ENCODE peak calls at places on chromosomes 2 and 18, in seven cellular contexts. One of them, this sample, is unnamed. For H3K27me3, the result is how much of the 10 kb centered on the place peaks cover.

GRCh38 chr2:95087379-95087778 is 34.2 kb downstream of the MRPS5 start:
- DNase-seq in lower lobe of right lung: no peak
- DNase-seq in naive thymus-derived CD4-positive, alpha-beta T cell: no peak
- DNase-seq in astrocyte: no peak
- DNase-seq in Peyer's patch: no peak
- DNase-seq in mesendoderm: peak
- DNase-seq in effector memory CD4-positive, alpha-beta T cell: no peak
- DNase-seq in this sample: no peak

GRCh38 chr2:227267406-227268115 is 57.5 kb upstream of the MFF start:
- DNase-seq in lower lobe of right lung: no peak
- DNase-seq in naive thymus-derived CD4-positive, alpha-beta T cell: no peak
- DNase-seq in astrocyte: no peak
- DNase-seq in Peyer's patch: no peak
- DNase-seq in mesendoderm: no peak
- DNase-seq in effector memory CD4-positive, alpha-beta T cell: no peak
- DNase-seq in this sample: no peak

GRCh38 chr18:22422909-22423548 is 5.3 kb upstream of the CTAGE1 start:
- DNase-seq in lower lobe of right lung: peak
- DNase-seq in naive thymus-derived CD4-positive, alpha-beta T cell: no peak
- DNase-seq in astrocyte: peak
- DNase-seq in Peyer's patch: no peak
- DNase-seq in mesendoderm: no peak
- DNase-seq in effector memory CD4-positive, alpha-beta T cell: no peak
- DNase-seq in this sample: no peak

GRCh38 chr2:88613921-88614320 is 13.3 kb downstream of the EIF2AK3 start:
- DNase-seq in lower lobe of right lung: no peak
- DNase-seq in naive thymus-derived CD4-positive, alpha-beta T cell: no peak
- DNase-seq in astrocyte: no peak
- DNase-seq in Peyer's patch: no peak
- DNase-seq in mesendoderm: no peak
- DNase-seq in effector memory CD4-positive, alpha-beta T cell: no peak
- DNase-seq in this sample: no peak

GRCh38 chr2:39511219-39511785 is 74.2 kb upstream of the MAP4K3 start:
- DNase-seq in lower lobe of right lung: no peak
- DNase-seq in naive thymus-derived CD4-positive, alpha-beta T cell: no peak
- DNase-seq in astrocyte: no peak
- DNase-seq in Peyer's patch: no peak
- DNase-seq in mesendoderm: no peak
- DNase-seq in effector memory CD4-positive, alpha-beta T cell: no peak
- DNase-seq in this sample: no peak

GRCh38 chr18:74645717-74646116 is 48.0 kb downstream of the ZNF407 start:
- DNase-seq in lower lobe of right lung: no peak
- DNase-seq in naive thymus-derived CD4-positive, alpha-beta T cell: no peak
- DNase-seq in astrocyte: peak
- DNase-seq in Peyer's patch: no peak
- DNase-seq in mesendoderm: no peak
- DNase-seq in effector memory CD4-positive, alpha-beta T cell: no peak
- DNase-seq in this sample: no peak

GRCh38 chr18:23933407-23933806 is 81.1 kb upstream of the TTC39C start:
- DNase-seq in lower lobe of right lung: no peak
- DNase-seq in naive thymus-derived CD4-positive, alpha-beta T cell: no peak
- DNase-seq in astrocyte: peak
- DNase-seq in Peyer's patch: no peak
- DNase-seq in mesendoderm: no peak
- DNase-seq in effector memory CD4-positive, alpha-beta T cell: no peak
- DNase-seq in this sample: no peak

GRCh38 chr2:20350105-20350712 is 435 bp downstream of the PUM2 start:
- DNase-seq in lower lobe of right lung: peak
- DNase-seq in naive thymus-derived CD4-positive, alpha-beta T cell: peak
- DNase-seq in astrocyte: no peak
- DNase-seq in Peyer's patch: peak
- DNase-seq in mesendoderm: peak
- DNase-seq in effector memory CD4-positive, alpha-beta T cell: peak
- DNase-seq in this sample: no peak

GRCh38 chr2:40751981-40752380 is 300.1 kb upstream of the SLC8A1 start:
- DNase-seq in lower lobe of right lung: no peak
- DNase-seq in naive thymus-derived CD4-positive, alpha-beta T cell: no peak
- DNase-seq in astrocyte: no peak
- DNase-seq in Peyer's patch: no peak
- DNase-seq in mesendoderm: no peak
- DNase-seq in effector memory CD4-positive, alpha-beta T cell: no peak
- DNase-seq in this sample: no peak

GRCh38 chr2:29966256-29966655 is 44.9 kb upstream of the ALK start:
- DNase-seq in lower lobe of right lung: no peak
- DNase-seq in naive thymus-derived CD4-positive, alpha-beta T cell: no peak
- DNase-seq in astrocyte: no peak
- DNase-seq in Peyer's patch: no peak
- DNase-seq in mesendoderm: no peak
- DNase-seq in effector memory CD4-positive, alpha-beta T cell: no peak
- DNase-seq in this sample: no peak

GRCh38 chr2:55954306-55955035 is 30.9 kb upstream of the EFEMP1 start:
- DNase-seq in lower lobe of right lung: no peak
- DNase-seq in naive thymus-derived CD4-positive, alpha-beta T cell: no peak
- DNase-seq in astrocyte: peak
- DNase-seq in Peyer's patch: no peak
- DNase-seq in mesendoderm: no peak
- DNase-seq in effector memory CD4-positive, alpha-beta T cell: no peak
- DNase-seq in this sample: no peak

GRCh38 chr2:75428627-75429026 is 132.1 kb downstream of the EVA1A start:
- DNase-seq in lower lobe of right lung: no peak
- DNase-seq in naive thymus-derived CD4-positive, alpha-beta T cell: no peak
- DNase-seq in astrocyte: no peak
- DNase-seq in Peyer's patch: no peak
- DNase-seq in mesendoderm: peak
- DNase-seq in effector memory CD4-positive, alpha-beta T cell: no peak
- DNase-seq in this sample: no peak

GRCh38 chr18:22900558-22901183 is 32.5 kb upstream of the RBBP8 start:
- DNase-seq in lower lobe of right lung: no peak
- DNase-seq in naive thymus-derived CD4-positive, alpha-beta T cell: no peak
- DNase-seq in astrocyte: peak
- DNase-seq in Peyer's patch: no peak
- DNase-seq in mesendoderm: no peak
- DNase-seq in effector memory CD4-positive, alpha-beta T cell: no peak
- DNase-seq in this sample: no peak

GRCh38 chr2:27707462-27708256 is 44.0 kb downstream of the SLC4A1AP start:
- DNase-seq in lower lobe of right lung: no peak
- DNase-seq in naive thymus-derived CD4-positive, alpha-beta T cell: no peak
- DNase-seq in astrocyte: no peak
- DNase-seq in Peyer's patch: no peak
- DNase-seq in mesendoderm: no peak
- DNase-seq in effector memory CD4-positive, alpha-beta T cell: no peak
- DNase-seq in this sample: no peak

GRCh38 chr2:127531133-127531709 is 4.3 kb upstream of the MYO7B start:
- DNase-seq in lower lobe of right lung: no peak
- DNase-seq in naive thymus-derived CD4-positive, alpha-beta T cell: no peak
- DNase-seq in astrocyte: no peak
- DNase-seq in Peyer's patch: peak
- DNase-seq in mesendoderm: no peak
- DNase-seq in effector memory CD4-positive, alpha-beta T cell: no peak
- DNase-seq in this sample: no peak

GRCh38 chr18:23897293-23897692 is 117.3 kb upstream of the TTC39C start:
- DNase-seq in lower lobe of right lung: no peak
- DNase-seq in naive thymus-derived CD4-positive, alpha-beta T cell: no peak
- DNase-seq in astrocyte: no peak
- DNase-seq in Peyer's patch: no peak
- DNase-seq in mesendoderm: no peak
- DNase-seq in effector memory CD4-positive, alpha-beta T cell: no peak
- DNase-seq in this sample: no peak

GRCh38 chr2:120772261-120772660 is 36.6 kb downstream of the GLI2 start:
- DNase-seq in lower lobe of right lung: peak
- DNase-seq in naive thymus-derived CD4-positive, alpha-beta T cell: no peak
- DNase-seq in astrocyte: no peak
- DNase-seq in Peyer's patch: no peak
- DNase-seq in mesendoderm: no peak
- DNase-seq in effector memory CD4-positive, alpha-beta T cell: no peak
- DNase-seq in this sample: no peak

GRCh38 chr18:77087391-77088141 is 45.0 kb downstream of the MBP start:
- DNase-seq in lower lobe of right lung: peak
- DNase-seq in naive thymus-derived CD4-positive, alpha-beta T cell: no peak
- DNase-seq in astrocyte: peak
- DNase-seq in Peyer's patch: no peak
- DNase-seq in mesendoderm: peak
- DNase-seq in effector memory CD4-positive, alpha-beta T cell: no peak
- DNase-seq in this sample: no peak

DNA sequence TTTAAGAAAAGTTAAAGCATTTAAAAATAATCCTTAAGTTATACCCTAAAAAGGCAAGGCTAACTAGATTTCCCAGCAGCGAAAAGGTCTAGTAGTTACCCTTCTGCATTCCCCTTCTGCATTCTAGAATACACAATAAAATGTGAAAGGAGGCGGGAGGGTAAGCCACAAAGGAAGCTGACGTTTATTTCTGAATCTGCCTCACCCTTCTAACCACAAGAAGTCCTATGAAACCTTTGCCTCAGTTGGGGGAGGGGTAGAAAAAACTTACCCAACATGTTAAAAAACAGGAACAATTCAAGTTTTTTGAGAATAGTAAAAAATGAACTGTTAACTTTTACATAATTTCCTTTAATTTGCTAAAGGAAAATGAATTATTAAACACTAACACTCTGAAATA is 11.3 kb downstream of the STK17B start:
- DNase-seq in lower lobe of right lung: no peak
- DNase-seq in naive thymus-derived CD4-positive, alpha-beta T cell: peak
- DNase-seq in astrocyte: peak
- DNase-seq in Peyer's patch: peak
- DNase-seq in mesendoderm: peak
- DNase-seq in effector memory CD4-positive, alpha-beta T cell: peak
- DNase-seq in this sample: peak
- H3K27ac ChIP-seq in lower lobe of right lung: peak
- H3K27ac ChIP-seq in naive thymus-derived CD4-positive, alpha-beta T cell: peak
- H3K27ac ChIP-seq in astrocyte: peak
- H3K27ac ChIP-seq in Peyer's patch: peak
- H3K27ac ChIP-seq in mesendoderm: no peak
- H3K27ac ChIP-seq in effector memory CD4-positive, alpha-beta T cell: peak
- H3K27ac ChIP-seq in this sample: peak

GRCh38 chr2:215420471-215420935 is 15.4 kb downstream of the FN1 start:
- DNase-seq in lower lobe of right lung: no peak
- DNase-seq in naive thymus-derived CD4-positive, alpha-beta T cell: no peak
- DNase-seq in astrocyte: no peak
- DNase-seq in Peyer's patch: no peak
- DNase-seq in mesendoderm: no peak
- DNase-seq in effector memory CD4-positive, alpha-beta T cell: no peak
- DNase-seq in this sample: no peak
- H3K4me3 ChIP-seq in lower lobe of right lung: no peak
- H3K4me3 ChIP-seq in naive thymus-derived CD4-positive, alpha-beta T cell: no peak
- H3K4me3 ChIP-seq in astrocyte: peak
- H3K4me3 ChIP-seq in Peyer's patch: no peak
- H3K4me3 ChIP-seq in mesendoderm: no peak
- H3K4me3 ChIP-seq in effector memory CD4-positive, alpha-beta T cell: no peak
- H3K4me3 ChIP-seq in this sample: no peak

GRCh38 chr2:240209493-240209892 is 69.0 kb upstream of the OTOS start:
- DNase-seq in lower lobe of right lung: no peak
- DNase-seq in naive thymus-derived CD4-positive, alpha-beta T cell: no peak
- DNase-seq in astrocyte: no peak
- DNase-seq in Peyer's patch: peak
- DNase-seq in mesendoderm: no peak
- DNase-seq in effector memory CD4-positive, alpha-beta T cell: no peak
- DNase-seq in this sample: no peak
- H3K27me3 ChIP-seq in lower lobe of right lung: under half
- H3K27me3 ChIP-seq in naive thymus-derived CD4-positive, alpha-beta T cell: under half
- H3K27me3 ChIP-seq in astrocyte: under half
- H3K27me3 ChIP-seq in Peyer's patch: under half
- H3K27me3 ChIP-seq in mesendoderm: under half
- H3K27me3 ChIP-seq in effector memory CD4-positive, alpha-beta T cell: under half
- H3K27me3 ChIP-seq in this sample: under half

GRCh38 chr2:85770369-85770768 is 16.6 kb downstream of the ATOH8 start:
- DNase-seq in lower lobe of right lung: no peak
- DNase-seq in naive thymus-derived CD4-positive, alpha-beta T cell: no peak
- DNase-seq in astrocyte: peak
- DNase-seq in Peyer's patch: no peak
- DNase-seq in mesendoderm: no peak
- DNase-seq in effector memory CD4-positive, alpha-beta T cell: no peak
- DNase-seq in this sample: no peak

GRCh38 chr2:85772841-85773491 is 19.2 kb downstream of the ATOH8 start:
- DNase-seq in lower lobe of right lung: no peak
- DNase-seq in naive thymus-derived CD4-positive, alpha-beta T cell: no peak
- DNase-seq in astrocyte: no peak
- DNase-seq in Peyer's patch: no peak
- DNase-seq in mesendoderm: no peak
- DNase-seq in effector memory CD4-positive, alpha-beta T cell: no peak
- DNase-seq in this sample: no peak

GRCh38 chr2:85770786-85771409 is 17.1 kb downstream of the ATOH8 start:
- DNase-seq in lower lobe of right lung: no peak
- DNase-seq in naive thymus-derived CD4-positive, alpha-beta T cell: no peak
- DNase-seq in astrocyte: no peak
- DNase-seq in Peyer's patch: no peak
- DNase-seq in mesendoderm: no peak
- DNase-seq in effector memory CD4-positive, alpha-beta T cell: no peak
- DNase-seq in this sample: no peak

GRCh38 chr2:85772019-85772745 is 18.4 kb downstream of the ATOH8 start:
- DNase-seq in lower lobe of right lung: peak
- DNase-seq in naive thymus-derived CD4-positive, alpha-beta T cell: no peak
- DNase-seq in astrocyte: peak
- DNase-seq in Peyer's patch: peak
- DNase-seq in mesendoderm: peak
- DNase-seq in effector memory CD4-positive, alpha-beta T cell: no peak
- DNase-seq in this sample: no peak

DNA sequence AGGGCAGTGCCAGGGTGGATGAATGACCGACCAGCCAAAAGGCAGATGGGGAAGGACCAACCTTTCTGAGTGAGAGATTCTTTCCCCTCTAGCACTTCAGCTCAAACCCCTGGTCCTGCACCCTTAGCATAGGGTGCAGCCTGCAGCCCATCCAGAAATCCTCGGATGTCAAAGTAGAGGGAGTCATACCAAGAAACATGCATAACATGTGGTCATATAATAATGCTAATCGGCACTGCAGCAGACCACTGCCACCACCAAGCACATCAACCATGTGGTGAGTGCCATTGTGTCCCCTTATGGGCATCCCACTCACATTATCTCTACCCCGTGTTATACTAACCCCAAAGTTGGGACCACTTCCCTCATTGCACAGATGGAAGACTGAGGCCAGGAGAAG is 17.7 kb downstream of the ATOH8 start:
- DNase-seq in lower lobe of right lung: no peak
- DNase-seq in naive thymus-derived CD4-positive, alpha-beta T cell: no peak
- DNase-seq in astrocyte: no peak
- DNase-seq in Peyer's patch: no peak
- DNase-seq in mesendoderm: no peak
- DNase-seq in effector memory CD4-positive, alpha-beta T cell: no peak
- DNase-seq in this sample: no peak
- H3K27ac ChIP-seq in lower lobe of right lung: peak
- H3K27ac ChIP-seq in naive thymus-derived CD4-positive, alpha-beta T cell: no peak
- H3K27ac ChIP-seq in astrocyte: peak
- H3K27ac ChIP-seq in Peyer's patch: peak
- H3K27ac ChIP-seq in mesendoderm: no peak
- H3K27ac ChIP-seq in effector memory CD4-positive, alpha-beta T cell: no peak
- H3K27ac ChIP-seq in this sample: no peak

This sample was measured in CD4-positive, alpha-beta memory T cell.